ENCODE peak calls at places on chromosome 1, in six cellular contexts. P, R, G, Y, J and K are unnamed samples.

GRCh38 chr1:205922314-205922713 is 20.9 kb downstream of the SLC26A9 start:
- DNase-seq in P (no peak), G (no peak), J (no peak), R (no peak), Y (no peak), K (no peak)

GRCh38 chr1:234600418-234601216 is 9.4 kb downstream of the IRF2BP2 start:
- DNase-seq in R (peak), P (peak), J (peak), G (peak), Y (no peak), K (peak)

GRCh38 chr1:32393136-32393535 is 1.1 kb downstream of the BSDC1 start:
- DNase-seq in G (no peak), Y (no peak), P (peak), J (peak), R (no peak), K (no peak)

GRCh38 chr1:44497422-44498170 is 92.5 kb downstream of the RNF220 start:
- DNase-seq in R (no peak), J (no peak), Y (no peak), P (no peak), G (no peak), K (no peak)

GRCh38 chr1:118485757-118486156 is 300.7 kb upstream of the SPAG17 start:
- DNase-seq in G (no peak), R (no peak), Y (no peak), J (no peak), P (no peak), K (no peak)

GRCh38 chr1:213284626-213285025 is 233.6 kb downstream of the RPS6KC1 start:
- DNase-seq in R (no peak), Y (no peak), P (no peak), G (peak), J (peak), K (no peak)

GRCh38 chr1:33319186-33319948 is 1.5 kb downstream of the A3GALT2 start:
- DNase-seq in P (no peak), J (no peak), G (no peak), R (no peak), Y (no peak), K (no peak)

GRCh38 chr1:203176273-203176672 is 647 bp upstream of the MYBPH start:
- DNase-seq in Y (no peak), J (no peak), G (no peak), R (no peak), P (no peak), K (no peak)

GRCh38 chr1:173413271-173413707 is 63.8 kb upstream of the PRDX6 start:
- DNase-seq in J (no peak), Y (no peak), P (no peak), R (no peak), G (no peak), K (no peak)

DNA sequence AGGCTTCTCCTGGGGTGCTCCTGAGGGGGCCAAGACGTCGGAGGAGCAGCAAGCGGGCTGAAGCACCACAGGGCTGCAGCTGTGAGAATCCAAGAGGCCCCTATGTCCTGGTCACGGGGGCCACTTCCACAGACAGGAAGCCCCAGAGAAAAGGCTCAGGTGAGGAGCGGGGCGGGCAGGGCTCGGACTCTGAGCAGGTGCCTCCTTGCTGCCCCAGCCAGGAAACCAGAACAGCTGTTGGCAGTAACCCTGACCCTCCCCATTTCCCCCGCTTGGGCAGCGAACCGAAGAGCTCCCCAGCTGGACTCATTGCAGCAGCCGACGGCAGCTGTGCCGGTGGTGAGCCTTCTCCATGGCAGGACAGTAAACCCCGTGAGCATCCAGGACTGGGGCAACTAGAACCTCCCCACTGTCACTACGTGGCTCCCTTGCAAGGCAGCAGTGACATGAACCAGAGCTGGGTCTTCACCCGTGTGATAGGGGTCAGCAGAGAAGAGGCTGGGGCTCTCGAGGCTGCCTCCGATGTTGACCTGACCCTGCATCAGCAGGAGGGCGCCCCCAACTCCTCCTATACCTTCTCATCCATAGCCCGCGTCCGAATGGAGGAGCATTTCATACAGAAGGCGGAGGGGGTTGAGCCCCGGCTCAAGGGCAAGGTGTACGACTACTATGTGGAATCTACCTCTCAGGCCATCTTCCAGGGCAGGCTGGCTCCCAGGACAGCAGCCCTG is 625 bp downstream of the KLHDC7A start:
- DNase-seq in G (no peak), J (no peak), R (no peak), P (no peak), Y (no peak), K (no peak)
- H3K4me3 ChIP-seq in G (no peak), J (peak), R (peak), P (no peak), Y (no peak), K (no peak)

GRCh38 chr1:36100376-36100775 is 11.7 kb downstream of the ADPRS start:
- DNase-seq in G (no peak), P (no peak), R (no peak), J (no peak), Y (no peak), K (no peak)
- TF ChIP-seq MYC in G (no peak), P (no peak), R (no peak), J (no peak), Y (no peak), K (no peak)

GRCh38 chr1:6239213-6239752 is 3.5 kb upstream of the ICMT start:
- DNase-seq in G (no peak), R (no peak), P (no peak), Y (no peak), J (no peak), K (no peak)
- H3K4me3 ChIP-seq in G (no peak), R (no peak), P (no peak), Y (no peak), J (no peak), K (no peak)

GRCh38 chr1:241408170-241408569 is 51.2 kb upstream of the RGS7 start:
- DNase-seq in R (no peak), Y (no peak), G (peak), J (no peak), P (peak), K (peak)
- TF ChIP-seq MYC in R (no peak), Y (no peak), G (no peak), J (no peak), P (no peak), K (no peak)

DNA sequence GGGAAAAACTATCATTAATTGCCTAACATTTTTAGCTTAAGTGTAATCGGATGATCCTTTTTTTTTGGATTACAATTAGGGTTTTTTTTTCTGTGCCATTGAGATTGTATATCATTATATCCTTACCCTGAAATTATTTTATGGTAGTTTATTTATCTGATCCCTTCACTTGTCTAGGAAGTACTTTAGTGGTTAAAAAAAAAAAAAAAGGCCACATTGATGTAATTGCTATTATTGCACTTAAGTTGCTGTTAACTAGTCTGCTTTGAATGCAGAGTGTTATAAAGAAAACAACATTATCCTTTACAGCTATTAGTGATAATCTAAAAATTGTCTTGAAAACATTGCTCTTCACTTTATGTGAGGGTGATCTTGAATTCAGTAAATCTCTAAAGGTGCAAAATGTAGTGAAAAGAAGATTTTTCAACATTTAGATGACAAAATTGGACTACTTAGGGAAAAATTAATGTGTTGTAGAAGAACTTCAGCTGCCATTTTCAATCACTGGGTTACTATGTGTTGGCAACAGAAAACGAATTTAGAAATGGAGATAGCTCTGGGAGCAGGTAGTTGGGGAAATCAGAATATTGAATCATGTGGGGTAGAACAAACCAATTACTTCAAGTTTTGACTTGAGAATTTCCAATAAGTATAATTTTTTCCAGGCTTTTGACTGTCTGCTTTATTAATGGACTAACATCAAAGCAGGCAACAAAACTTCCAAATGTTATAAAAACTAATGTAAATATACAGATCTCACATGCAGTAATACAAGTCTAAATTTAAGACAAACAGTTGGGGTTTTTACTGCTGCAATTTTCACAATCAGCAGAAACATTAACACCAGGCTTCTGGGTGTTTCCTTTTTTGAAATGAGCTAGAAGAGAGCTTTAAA is 5.0 kb downstream of the ADGRL2 start:
- DNase-seq in P (no peak), Y (no peak), J (no peak), G (no peak), R (no peak), K (no peak)
- H3K4me3 ChIP-seq in P (no peak), Y (no peak), J (no peak), G (no peak), R (no peak), K (no peak)

DNA sequence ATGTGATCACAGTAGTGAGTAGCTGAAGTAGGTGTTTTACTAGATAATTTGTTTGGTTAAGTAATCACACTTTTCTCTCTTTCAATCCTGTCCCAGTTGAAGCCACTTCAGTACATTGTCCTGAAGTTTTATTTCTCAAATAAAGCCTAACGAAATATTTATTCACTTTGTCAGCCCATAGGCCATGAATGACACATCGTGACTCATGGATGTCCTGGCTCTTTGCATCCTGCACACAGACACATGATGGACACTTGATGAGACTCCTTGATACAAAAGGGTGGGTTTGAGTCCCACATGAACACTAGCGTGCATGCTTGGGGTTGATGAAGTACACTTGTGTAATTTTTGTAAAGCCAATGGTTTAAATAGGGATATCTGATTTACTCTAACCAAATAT is 22.8 kb upstream of the LAMC2 start:
- DNase-seq in G (peak), R (peak), Y (no peak), J (no peak), P (no peak), K (no peak)
- TF ChIP-seq MYC in G (no peak), R (no peak), Y (no peak), J (no peak), P (no peak), K (no peak)

GRCh38 chr1:175599212-175599681 is 144.1 kb downstream of the TNR start:
- DNase-seq in R (no peak), Y (no peak), P (no peak), G (no peak), J (no peak), K (no peak)
- H3K4me3 ChIP-seq in R (no peak), Y (peak), P (no peak), G (no peak), J (no peak), K (no peak)